ENCODE peak calls at places on chromosomes 4 and X, in four cellular contexts. L, B, T and S are unnamed samples.

GRCh38 chrX:119669424-119670037 is 23.4 kb downstream of the SEPTIN6 start:
- DNase-seq in L (no peak), T (no peak), B (peak; percentile 3), S (no peak)

GRCh38 chr4:113823291-113823659 is 61.7 kb upstream of the CAMK2D start:
- DNase-seq in B (no peak), T (no peak), L (no peak), S (no peak)

GRCh38 chr4:14415146-14415545 is 587.1 kb upstream of the CPEB2 start:
- DNase-seq in B (peak; percentile 23), L (peak; percentile 65), T (no peak), S (no peak)

GRCh38 chrX:109735241-109735744 is 2.2 kb upstream of the ACSL4 start:
- DNase-seq in B (no peak), L (no peak), T (no peak), S (no peak)

GRCh38 chrX:150899191-150899757 is 806 bp upstream of the CD99L2 start:
- DNase-seq in B (peak; percentile 63), T (peak; percentile 34), L (peak; percentile 19), S (no peak)

GRCh38 chrX:106932492-106932923 is 12.3 kb downstream of the CLDN2 start:
- DNase-seq in T (no peak), L (peak; percentile 54), B (peak; percentile 51), S (no peak)

GRCh38 chr4:98293089-98293887 is 32.1 kb downstream of the RAP1GDS1 start:
- DNase-seq in L (peak; percentile 63), T (no peak), B (no peak), S (no peak)

GRCh38 chrX:13334491-13334890 is 14.6 kb upstream of the ATXN3L start:
- DNase-seq in B (no peak), T (no peak), L (peak; percentile 21), S (no peak)

GRCh38 chr4:88812420-88812819 is 114.8 kb upstream of the NAP1L5 start:
- DNase-seq in T (no peak), B (no peak), L (no peak), S (no peak)

GRCh38 chrX:53694642-53695041 is 8.1 kb upstream of the HUWE1 start:
- DNase-seq in B (no peak), L (no peak), T (no peak), S (no peak)

GRCh38 chr4:185993328-185993973 is 75.5 kb upstream of the TLR3 start:
- DNase-seq in T (no peak), L (no peak), B (no peak), S (no peak)